ENCODE peak calls at places on chromosomes 11 and 22, in ten cellular contexts. One of them, this sample, is unnamed.

GRCh38 chr22:45468872-45469572 is 33.7 kb upstream of the FBLN1 start:
- DNase-seq in iPS DF 6.9: no peak
- DNase-seq in lower lobe of right lung: no peak
- DNase-seq in GM23338: no peak
- DNase-seq in mesenchymal stem cell: no peak
- DNase-seq in PC-3: peak
- DNase-seq in pancreas: no peak
- DNase-seq in IMR-90: peak
- DNase-seq in effector memory CD4-positive, alpha-beta T cell: no peak
- DNase-seq in mesendoderm: no peak
- DNase-seq in this sample: no peak

GRCh38 chr11:65888163-65888814 is at the start of gene FIBP:
- DNase-seq in iPS DF 6.9: no peak
- DNase-seq in GM23338: peak
- DNase-seq in mesendoderm: peak
- DNase-seq in PC-3: peak
- DNase-seq in pancreas: peak
- DNase-seq in lower lobe of right lung: peak
- DNase-seq in effector memory CD4-positive, alpha-beta T cell: peak
- DNase-seq in mesenchymal stem cell: peak
- DNase-seq in IMR-90: peak
- DNase-seq in this sample: peak

GRCh38 chr11:19557185-19557584 is 155.5 kb upstream of the NAV2 start:
- DNase-seq in PC-3: no peak
- DNase-seq in pancreas: no peak
- DNase-seq in iPS DF 6.9: no peak
- DNase-seq in effector memory CD4-positive, alpha-beta T cell: no peak
- DNase-seq in mesenchymal stem cell: no peak
- DNase-seq in IMR-90: no peak
- DNase-seq in GM23338: no peak
- DNase-seq in mesendoderm: no peak
- DNase-seq in lower lobe of right lung: no peak
- DNase-seq in this sample: no peak

GRCh38 chr22:40258463-40259046 is 80.8 kb downstream of the TNRC6B start:
- DNase-seq in effector memory CD4-positive, alpha-beta T cell: no peak
- DNase-seq in mesendoderm: no peak
- DNase-seq in IMR-90: peak
- DNase-seq in PC-3: peak
- DNase-seq in GM23338: no peak
- DNase-seq in lower lobe of right lung: no peak
- DNase-seq in pancreas: no peak
- DNase-seq in mesenchymal stem cell: peak
- DNase-seq in iPS DF 6.9: no peak
- DNase-seq in this sample: no peak

GRCh38 chr11:2719831-2720603 is 20.2 kb upstream of the KCNQ1OT1 start:
- DNase-seq in IMR-90: no peak
- DNase-seq in lower lobe of right lung: no peak
- DNase-seq in mesendoderm: no peak
- DNase-seq in PC-3: no peak
- DNase-seq in effector memory CD4-positive, alpha-beta T cell: no peak
- DNase-seq in iPS DF 6.9: no peak
- DNase-seq in GM23338: no peak
- DNase-seq in pancreas: no peak
- DNase-seq in mesenchymal stem cell: no peak
- DNase-seq in this sample: no peak

GRCh38 chr11:126337472-126338241 is 17.8 kb upstream of the ST3GAL4 start:
- DNase-seq in iPS DF 6.9: no peak
- DNase-seq in GM23338: no peak
- DNase-seq in PC-3: no peak
- DNase-seq in effector memory CD4-positive, alpha-beta T cell: no peak
- DNase-seq in IMR-90: no peak
- DNase-seq in mesendoderm: no peak
- DNase-seq in pancreas: no peak
- DNase-seq in lower lobe of right lung: no peak
- DNase-seq in mesenchymal stem cell: no peak
- DNase-seq in this sample: no peak

GRCh38 chr11:15073361-15074205 is at the start of gene CALCB:
- DNase-seq in pancreas: peak
- DNase-seq in iPS DF 6.9: no peak
- DNase-seq in lower lobe of right lung: peak
- DNase-seq in IMR-90: peak
- DNase-seq in GM23338: peak
- DNase-seq in PC-3: no peak
- DNase-seq in mesendoderm: peak
- DNase-seq in effector memory CD4-positive, alpha-beta T cell: no peak
- DNase-seq in mesenchymal stem cell: no peak
- DNase-seq in this sample: no peak

GRCh38 chr22:26751217-26751616 is 93.8 kb downstream of the MIAT start:
- DNase-seq in mesendoderm: peak
- DNase-seq in pancreas: no peak
- DNase-seq in PC-3: no peak
- DNase-seq in GM23338: peak
- DNase-seq in lower lobe of right lung: no peak
- DNase-seq in IMR-90: no peak
- DNase-seq in effector memory CD4-positive, alpha-beta T cell: no peak
- DNase-seq in mesenchymal stem cell: peak
- DNase-seq in iPS DF 6.9: peak
- DNase-seq in this sample: peak

GRCh38 chr11:8092587-8093424 is 11.8 kb downstream of the TUB start:
- DNase-seq in GM23338: peak
- DNase-seq in IMR-90: peak
- DNase-seq in iPS DF 6.9: no peak
- DNase-seq in PC-3: peak
- DNase-seq in effector memory CD4-positive, alpha-beta T cell: no peak
- DNase-seq in mesenchymal stem cell: peak
- DNase-seq in lower lobe of right lung: peak
- DNase-seq in mesendoderm: peak
- DNase-seq in pancreas: peak
- DNase-seq in this sample: no peak

GRCh38 chr22:44597616-44598015 is 99.6 kb upstream of the RTL6 start:
- DNase-seq in IMR-90: peak
- DNase-seq in lower lobe of right lung: no peak
- DNase-seq in mesenchymal stem cell: peak
- DNase-seq in mesendoderm: peak
- DNase-seq in GM23338: peak
- DNase-seq in PC-3: no peak
- DNase-seq in iPS DF 6.9: no peak
- DNase-seq in pancreas: peak
- DNase-seq in effector memory CD4-positive, alpha-beta T cell: no peak
- DNase-seq in this sample: no peak

GRCh38 chr11:85752890-85753581 is 57.9 kb downstream of the SYTL2 start:
- DNase-seq in mesenchymal stem cell: no peak
- DNase-seq in iPS DF 6.9: no peak
- DNase-seq in IMR-90: no peak
- DNase-seq in lower lobe of right lung: no peak
- DNase-seq in mesendoderm: no peak
- DNase-seq in GM23338: no peak
- DNase-seq in PC-3: no peak
- DNase-seq in effector memory CD4-positive, alpha-beta T cell: peak
- DNase-seq in pancreas: no peak
- DNase-seq in this sample: no peak

GRCh38 chr11:126682590-126682989 is 318.0 kb downstream of the KIRREL3 start:
- DNase-seq in IMR-90: no peak
- DNase-seq in PC-3: no peak
- DNase-seq in mesenchymal stem cell: no peak
- DNase-seq in effector memory CD4-positive, alpha-beta T cell: no peak
- DNase-seq in pancreas: no peak
- DNase-seq in GM23338: no peak
- DNase-seq in lower lobe of right lung: no peak
- DNase-seq in iPS DF 6.9: no peak
- DNase-seq in mesendoderm: no peak
- DNase-seq in this sample: no peak

GRCh38 chr11:19931141-19931767 is 218.6 kb downstream of the NAV2 start:
- DNase-seq in pancreas: no peak
- DNase-seq in iPS DF 6.9: no peak
- DNase-seq in lower lobe of right lung: no peak
- DNase-seq in GM23338: no peak
- DNase-seq in mesenchymal stem cell: peak
- DNase-seq in IMR-90: no peak
- DNase-seq in mesendoderm: no peak
- DNase-seq in PC-3: no peak
- DNase-seq in effector memory CD4-positive, alpha-beta T cell: no peak
- DNase-seq in this sample: no peak

GRCh38 chr22:47115921-47116320 is 353.5 kb downstream of the TBC1D22A start:
- DNase-seq in GM23338: no peak
- DNase-seq in pancreas: no peak
- DNase-seq in iPS DF 6.9: no peak
- DNase-seq in IMR-90: no peak
- DNase-seq in lower lobe of right lung: no peak
- DNase-seq in effector memory CD4-positive, alpha-beta T cell: no peak
- DNase-seq in PC-3: no peak
- DNase-seq in mesenchymal stem cell: no peak
- DNase-seq in mesendoderm: no peak
- DNase-seq in this sample: no peak

GRCh38 chr11:125402436-125402835 is 93.6 kb downstream of the FEZ1 start:
- DNase-seq in PC-3: peak
- DNase-seq in mesenchymal stem cell: peak
- DNase-seq in lower lobe of right lung: no peak
- DNase-seq in GM23338: no peak
- DNase-seq in pancreas: no peak
- DNase-seq in mesendoderm: no peak
- DNase-seq in effector memory CD4-positive, alpha-beta T cell: no peak
- DNase-seq in iPS DF 6.9: no peak
- DNase-seq in IMR-90: peak
- DNase-seq in this sample: no peak

GRCh38 chr11:9646324-9646723 is 17.6 kb upstream of the SWAP70 start:
- DNase-seq in GM23338: no peak
- DNase-seq in iPS DF 6.9: no peak
- DNase-seq in PC-3: no peak
- DNase-seq in mesenchymal stem cell: no peak
- DNase-seq in lower lobe of right lung: no peak
- DNase-seq in pancreas: no peak
- DNase-seq in IMR-90: no peak
- DNase-seq in effector memory CD4-positive, alpha-beta T cell: no peak
- DNase-seq in mesendoderm: no peak
- DNase-seq in this sample: no peak
- H3K27ac ChIP-seq in GM23338: no peak
- H3K27ac ChIP-seq in iPS DF 6.9: no peak
- H3K27ac ChIP-seq in PC-3: no peak
- H3K27ac ChIP-seq in mesenchymal stem cell: no peak
- H3K27ac ChIP-seq in lower lobe of right lung: no peak
- H3K27ac ChIP-seq in pancreas: no peak
- H3K27ac ChIP-seq in IMR-90: no peak
- H3K27ac ChIP-seq in effector memory CD4-positive, alpha-beta T cell: no peak
- H3K27ac ChIP-seq in mesendoderm: no peak
- H3K27ac ChIP-seq in this sample: no peak

GRCh38 chr11:13313005-13313819 is 35.6 kb downstream of the BMAL1 start:
- DNase-seq in effector memory CD4-positive, alpha-beta T cell: no peak
- DNase-seq in mesenchymal stem cell: no peak
- DNase-seq in IMR-90: no peak
- DNase-seq in PC-3: no peak
- DNase-seq in lower lobe of right lung: no peak
- DNase-seq in iPS DF 6.9: no peak
- DNase-seq in GM23338: no peak
- DNase-seq in pancreas: no peak
- DNase-seq in mesendoderm: peak
- DNase-seq in this sample: no peak

GRCh38 chr11:13314676-13315394 is 37.2 kb downstream of the BMAL1 start:
- DNase-seq in lower lobe of right lung: no peak
- DNase-seq in PC-3: no peak
- DNase-seq in pancreas: no peak
- DNase-seq in effector memory CD4-positive, alpha-beta T cell: no peak
- DNase-seq in GM23338: no peak
- DNase-seq in iPS DF 6.9: no peak
- DNase-seq in IMR-90: peak
- DNase-seq in mesenchymal stem cell: peak
- DNase-seq in mesendoderm: no peak
- DNase-seq in this sample: no peak

GRCh38 chr11:13316528-13316961 is 39.0 kb downstream of the BMAL1 start:
- DNase-seq in effector memory CD4-positive, alpha-beta T cell: no peak
- DNase-seq in PC-3: peak
- DNase-seq in IMR-90: peak
- DNase-seq in pancreas: no peak
- DNase-seq in lower lobe of right lung: peak
- DNase-seq in GM23338: no peak
- DNase-seq in iPS DF 6.9: no peak
- DNase-seq in mesenchymal stem cell: no peak
- DNase-seq in mesendoderm: no peak
- DNase-seq in this sample: no peak

GRCh38 chr11:13317293-13318080 is 39.9 kb downstream of the BMAL1 start:
- DNase-seq in pancreas: no peak
- DNase-seq in effector memory CD4-positive, alpha-beta T cell: no peak
- DNase-seq in mesenchymal stem cell: no peak
- DNase-seq in GM23338: no peak
- DNase-seq in lower lobe of right lung: no peak
- DNase-seq in mesendoderm: no peak
- DNase-seq in iPS DF 6.9: no peak
- DNase-seq in IMR-90: no peak
- DNase-seq in PC-3: no peak
- DNase-seq in this sample: no peak

GRCh38 chr11:13315517-13316432 is 38.2 kb downstream of the BMAL1 start:
- DNase-seq in effector memory CD4-positive, alpha-beta T cell: no peak
- DNase-seq in iPS DF 6.9: no peak
- DNase-seq in IMR-90: no peak
- DNase-seq in mesenchymal stem cell: no peak
- DNase-seq in lower lobe of right lung: no peak
- DNase-seq in pancreas: no peak
- DNase-seq in mesendoderm: no peak
- DNase-seq in PC-3: no peak
- DNase-seq in GM23338: no peak
- DNase-seq in this sample: no peak
- H3K27ac ChIP-seq in effector memory CD4-positive, alpha-beta T cell: no peak
- H3K27ac ChIP-seq in iPS DF 6.9: no peak
- H3K27ac ChIP-seq in IMR-90: no peak
- H3K27ac ChIP-seq in mesenchymal stem cell: no peak
- H3K27ac ChIP-seq in lower lobe of right lung: peak
- H3K27ac ChIP-seq in pancreas: no peak
- H3K27ac ChIP-seq in mesendoderm: no peak
- H3K27ac ChIP-seq in PC-3: peak
- H3K27ac ChIP-seq in GM23338: no peak
- H3K27ac ChIP-seq in this sample: no peak

GRCh38 chr11:117878314-117878938 is 2.0 kb upstream of the FXYD6 start:
- DNase-seq in mesenchymal stem cell: peak
- DNase-seq in mesendoderm: no peak
- DNase-seq in pancreas: no peak
- DNase-seq in iPS DF 6.9: no peak
- DNase-seq in lower lobe of right lung: no peak
- DNase-seq in IMR-90: no peak
- DNase-seq in effector memory CD4-positive, alpha-beta T cell: no peak
- DNase-seq in GM23338: no peak
- DNase-seq in PC-3: no peak
- DNase-seq in this sample: no peak
- H3K27ac ChIP-seq in mesenchymal stem cell: no peak
- H3K27ac ChIP-seq in mesendoderm: no peak
- H3K27ac ChIP-seq in pancreas: no peak
- H3K27ac ChIP-seq in iPS DF 6.9: no peak
- H3K27ac ChIP-seq in lower lobe of right lung: no peak
- H3K27ac ChIP-seq in IMR-90: no peak
- H3K27ac ChIP-seq in effector memory CD4-positive, alpha-beta T cell: no peak
- H3K27ac ChIP-seq in GM23338: no peak
- H3K27ac ChIP-seq in PC-3: no peak
- H3K27ac ChIP-seq in this sample: no peak

DNA sequence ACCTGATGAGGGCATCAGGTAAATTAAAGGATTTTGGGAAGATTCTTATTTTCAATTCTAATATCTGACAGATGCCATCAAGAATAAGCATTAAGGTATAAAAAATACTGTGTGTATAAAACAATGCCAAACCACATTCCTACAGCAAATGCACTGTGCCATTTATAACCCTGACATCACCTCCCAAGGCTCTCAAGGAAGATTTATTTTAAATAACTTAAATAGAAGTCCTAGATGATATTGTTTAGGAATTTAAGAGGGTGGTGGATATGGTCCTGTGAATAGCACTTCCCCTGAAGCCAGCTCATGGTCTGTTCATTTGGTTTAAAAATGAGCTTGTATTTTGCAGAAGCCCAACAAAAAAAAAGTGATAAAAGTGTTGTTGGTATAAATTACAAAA is 32.1 kb downstream of the PPIL2 start:
- DNase-seq in pancreas: no peak
- DNase-seq in effector memory CD4-positive, alpha-beta T cell: no peak
- DNase-seq in PC-3: no peak
- DNase-seq in GM23338: no peak
- DNase-seq in lower lobe of right lung: no peak
- DNase-seq in mesendoderm: no peak
- DNase-seq in iPS DF 6.9: no peak
- DNase-seq in mesenchymal stem cell: peak
- DNase-seq in IMR-90: peak
- DNase-seq in this sample: no peak
- H3K27ac ChIP-seq in pancreas: no peak
- H3K27ac ChIP-seq in effector memory CD4-positive, alpha-beta T cell: no peak
- H3K27ac ChIP-seq in PC-3: no peak
- H3K27ac ChIP-seq in GM23338: no peak
- H3K27ac ChIP-seq in lower lobe of right lung: no peak
- H3K27ac ChIP-seq in mesendoderm: no peak
- H3K27ac ChIP-seq in iPS DF 6.9: no peak
- H3K27ac ChIP-seq in mesenchymal stem cell: no peak
- H3K27ac ChIP-seq in IMR-90: no peak
- H3K27ac ChIP-seq in this sample: no peak

This sample was measured in substantia nigra.